ENCODE peak calls at places on chromosomes 4 and X, in ten cellular contexts. X is A549, N is MCF 10A, O is upper lobe of right lung, K is MM.1S, E is uterus, P is endodermal cell, I is kidney, B is lower leg skin, C is progenitor cell of endocrine pancreas. A is an unnamed sample.
A peak's percentile ranks its signal among the peaks of the same experiment; 100 is the strongest.

GRCh38 chr4:18388029-18388428 is 366.5 kb upstream of the LCORL start:
- DNase-seq in C (no peak), K (no peak), N (no peak), E (no peak), X (no peak), O (no peak), P (no peak), B (no peak), I (no peak), A (no peak)

GRCh38 chrX:12767856-12768255 is 23.4 kb upstream of the PRPS2 start:
- DNase-seq in C (no peak), E (no peak), O (no peak), B (no peak), N (no peak), I (no peak), K (no peak), X (no peak), P (no peak), A (no peak)

GRCh38 chr4:72505314-72505744 is 63.7 kb downstream of the ADAMTS3 start:
- DNase-seq in X (no peak), K (peak; percentile 46), C (no peak), N (peak; percentile 68), P (peak; percentile 77), B (no peak), E (no peak), I (peak; percentile 37), O (no peak), A (no peak)

GRCh38 chrX:40154853-40155616 is 57.3 kb upstream of the BCOR start:
- DNase-seq in P (peak; percentile 89), O (peak; percentile 77), C (no peak), E (peak; percentile 76), B (peak; percentile 51), X (peak; percentile 44), K (peak; percentile 28), N (peak; percentile 40), I (no peak), A (no peak)

GRCh38 chr4:173410106-173410505 is 11.2 kb upstream of the SCRG1 start:
- DNase-seq in B (no peak), X (no peak), I (no peak), C (no peak), O (no peak), P (no peak), K (no peak), E (no peak), N (no peak), A (no peak)

GRCh38 chrX:74493806-74494205 is 72.5 kb downstream of the SLC16A2 start:
- DNase-seq in K (no peak), O (no peak), C (no peak), X (no peak), P (no peak), N (no peak), I (no peak), E (no peak), B (no peak), A (no peak)

GRCh38 chrX:153813161-153813560 is 17.2 kb downstream of the PDZD4 start:
- DNase-seq in I (no peak), P (no peak), B (no peak), E (no peak), N (no peak), C (no peak), X (no peak), O (no peak), K (no peak), A (no peak)

GRCh38 chrX:139327355-139327754 is 203.2 kb upstream of the F9 start:
- DNase-seq in X (no peak), K (no peak), I (no peak), O (no peak), E (no peak), P (no peak), N (no peak), C (no peak), B (no peak), A (no peak)

GRCh38 chrX:115650916-115651315 is 89.9 kb downstream of the PLS3 start:
- DNase-seq in I (no peak), K (peak; percentile 60), N (peak; percentile 67), C (peak; percentile 39), P (peak; percentile 88), B (no peak), X (peak; percentile 21), E (peak; percentile 22), O (no peak), A (no peak)

GRCh38 chr4:108607426-108607825 is 12.9 kb upstream of the RPL34 start:
- DNase-seq in I (no peak), O (no peak), C (no peak), N (no peak), B (no peak), X (no peak), P (no peak), K (no peak), E (no peak), A (no peak)

GRCh38 chr4:108611360-108611759 is 9.0 kb upstream of the RPL34 start:
- DNase-seq in B (no peak), X (no peak), K (no peak), N (no peak), O (no peak), E (no peak), I (no peak), C (no peak), P (no peak), A (no peak)
- TF ChIP-seq CTCF in B (no peak), X (no peak), K (no peak), N (no peak), O (no peak), E (no peak), I (no peak), C (no peak), P (peak; percentile 16), A (no peak)

GRCh38 chrX:129754266-129755024 is 15.7 kb downstream of the XPNPEP2 start:
- DNase-seq in B (no peak), K (no peak), E (no peak), C (no peak), O (no peak), I (no peak), N (no peak), P (peak; percentile 86), X (no peak), A (no peak)

GRCh38 chrX:129760155-129760554 is 19.6 kb upstream of the SASH3 start:
- DNase-seq in N (no peak), B (no peak), K (no peak), X (no peak), O (no peak), E (no peak), C (no peak), I (peak; percentile 54), P (no peak), A (no peak)

GRCh38 chrX:129760981-129761380 is 18.8 kb upstream of the SASH3 start:
- DNase-seq in I (peak; percentile 18), B (no peak), K (no peak), P (no peak), E (no peak), X (no peak), C (no peak), O (no peak), N (no peak), A (no peak)

GRCh38 chrX:129759576-129760061 is 20.1 kb upstream of the SASH3 start:
- DNase-seq in O (no peak), C (no peak), P (peak; percentile 52), E (no peak), N (peak; percentile 23), I (peak; percentile 71), X (no peak), B (peak; percentile 26), K (peak; percentile 96), A (peak; percentile 72)

GRCh38 chrX:129755779-129756650 is 17.2 kb downstream of the XPNPEP2 start:
- DNase-seq in N (no peak), K (no peak), C (no peak), E (no peak), P (peak; percentile 76), X (no peak), O (no peak), B (no peak), I (peak; percentile 22), A (peak; percentile 70)
- TF ChIP-seq CTCF in N (no peak), K (no peak), C (no peak), E (no peak), P (peak; percentile 53), X (no peak), O (no peak), B (no peak), I (no peak), A (no peak)

DNA sequence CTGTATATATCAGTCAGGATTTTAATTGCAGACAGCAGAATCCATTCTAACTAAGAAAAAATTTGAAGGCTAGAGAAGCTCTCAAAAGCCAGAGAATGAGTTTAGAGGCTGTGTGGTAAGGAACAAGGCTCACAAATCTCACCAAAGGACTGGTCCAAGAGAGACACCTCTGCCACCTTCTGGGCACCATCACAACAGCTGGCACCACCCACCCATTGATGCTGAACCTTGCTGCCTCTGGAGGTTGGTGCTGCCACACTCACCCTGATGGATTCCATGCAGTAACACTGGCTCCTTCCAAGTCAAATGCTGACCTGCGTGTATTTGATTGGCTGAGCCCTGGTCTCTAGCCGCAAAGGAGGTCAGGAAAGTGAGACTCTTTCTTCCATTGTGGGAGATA is 100.8 kb downstream of the BEND2 start:
- DNase-seq in P (peak; percentile 38), X (no peak), O (no peak), N (no peak), C (no peak), K (no peak), E (no peak), I (no peak), B (no peak), A (no peak)
- TF ChIP-seq CTCF in P (no peak), X (no peak), O (no peak), N (no peak), C (no peak), K (no peak), E (no peak), I (no peak), B (no peak), A (no peak)

GRCh38 chr4:129145222-129145730 is 49.3 kb downstream of the C4orf33 start:
- DNase-seq in N (no peak), E (no peak), X (no peak), B (no peak), P (no peak), K (no peak), I (no peak), C (no peak), O (no peak), A (no peak)

GRCh38 chr4:129143359-129143758 is 47.4 kb downstream of the C4orf33 start:
- DNase-seq in E (no peak), X (no peak), N (no peak), K (no peak), B (no peak), C (no peak), I (no peak), O (no peak), P (no peak), A (no peak)

GRCh38 chr4:129148892-129149291 is 52.9 kb downstream of the C4orf33 start:
- DNase-seq in K (no peak), X (no peak), P (no peak), E (no peak), N (no peak), C (no peak), B (no peak), O (no peak), I (no peak), A (no peak)

GRCh38 chr4:129144755-129145206 is 48.8 kb downstream of the C4orf33 start:
- DNase-seq in P (no peak), B (no peak), O (no peak), K (no peak), N (no peak), X (no peak), E (no peak), C (no peak), I (no peak), A (no peak)

DNA sequence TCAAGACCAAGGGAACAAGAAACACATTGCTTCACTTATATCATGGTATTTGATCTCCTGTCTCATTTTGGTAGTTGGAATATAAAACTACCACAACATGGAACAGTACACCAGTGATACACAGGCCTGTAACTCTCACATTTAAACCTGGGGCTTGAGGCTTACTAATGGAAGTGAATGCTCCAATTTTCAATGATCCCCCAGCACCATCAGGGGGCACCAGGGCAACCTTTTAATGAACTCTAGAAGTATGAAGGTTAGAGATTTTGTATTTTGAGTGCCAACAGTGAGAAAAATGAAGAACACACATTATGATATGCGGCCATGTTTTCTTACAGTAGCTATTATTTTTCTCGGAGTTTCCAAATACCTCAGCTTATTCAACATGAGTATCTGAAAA is 50.7 kb downstream of the C4orf33 start:
- DNase-seq in X (no peak), B (no peak), N (no peak), I (no peak), P (no peak), C (no peak), K (no peak), O (no peak), E (no peak), A (no peak)
- TF ChIP-seq CTCF in X (no peak), B (no peak), N (no peak), I (no peak), P (peak; percentile 56), C (no peak), K (peak; percentile 6), O (no peak), E (no peak), A (no peak)